ENCODE peak calls at places on chromosomes 16 and 17, in four cellular contexts. I is GM12878, N is HL-60, Q is K562. G is an unnamed sample.

GRCh38 chr17:27666831-27667560 is 36.0 kb downstream of the LGALS9 start:
- DNase-seq in I (no peak), N (no peak), Q (no peak), G (no peak)

GRCh38 chr16:11224096-11224893 is 31.7 kb downstream of the SOCS1 start:
- DNase-seq in I (peak; percentile 57), Q (peak; percentile 87), N (peak; percentile 83), G (peak; percentile 68)

GRCh38 chr17:63925615-63926014 is 6.5 kb downstream of the CD79B start:
- DNase-seq in Q (no peak), N (no peak), I (no peak), G (no peak)

GRCh38 chr16:67393111-67393789 is at the start of gene TPPP3:
- DNase-seq in I (no peak), N (no peak), Q (peak; percentile 97), G (no peak)

GRCh38 chr17:32755045-32755805 is 121.7 kb downstream of the MYO1D start:
- DNase-seq in N (no peak), I (no peak), Q (peak; percentile 54), G (no peak)

GRCh38 chr17:78680436-78680835 is 101.6 kb downstream of the CYTH1 start:
- DNase-seq in Q (no peak), I (no peak), N (no peak), G (no peak)

GRCh38 chr16:58222532-58223316 is 24.8 kb upstream of the CSNK2A2 start:
- DNase-seq in N (no peak), Q (peak; percentile 25), I (no peak), G (no peak)

GRCh38 chr16:53111078-53111776 is 56.4 kb downstream of the CHD9 start:
- DNase-seq in N (no peak), I (no peak), Q (no peak), G (no peak)

GRCh38 chr17:28491860-28492259 is 14.3 kb upstream of the FOXN1 start:
- DNase-seq in N (no peak), I (no peak), Q (no peak), G (no peak)

GRCh38 chr17:21199311-21199710 is 14.7 kb downstream of the TMEM11 start:
- DNase-seq in N (no peak), I (no peak), Q (no peak), G (no peak)

GRCh38 chr17:48429156-48429555 is 858 bp downstream of the SKAP1 start:
- DNase-seq in N (no peak), Q (no peak), I (no peak), G (no peak)

GRCh38 chr17:55768946-55769624 is 18.2 kb downstream of the PCTP start:
- DNase-seq in Q (no peak), I (no peak), N (no peak), G (no peak)

GRCh38 chr17:12730931-12731521 is 58.3 kb upstream of the ARHGAP44 start:
- DNase-seq in N (no peak), Q (no peak), I (no peak), G (no peak)

GRCh38 chr17:63442549-63443035 is 3.5 kb downstream of the CYB561 start:
- DNase-seq in Q (peak; percentile 31), N (no peak), I (no peak), G (peak; percentile 59)

GRCh38 chr17:29977836-29978235 is 36.4 kb downstream of the EFCAB5 start:
- DNase-seq in I (no peak), Q (no peak), N (no peak), G (no peak)
- TF ChIP-seq SPI1 in I (no peak), Q (no peak), N (no peak), G (no peak)

GRCh38 chr17:66508896-66509843 is 206.8 kb downstream of the PRKCA start:
- DNase-seq in N (no peak), Q (peak; percentile 31), I (no peak), G (no peak)
- TF ChIP-seq SPI1 in N (no peak), Q (no peak), I (no peak), G (no peak)

DNA sequence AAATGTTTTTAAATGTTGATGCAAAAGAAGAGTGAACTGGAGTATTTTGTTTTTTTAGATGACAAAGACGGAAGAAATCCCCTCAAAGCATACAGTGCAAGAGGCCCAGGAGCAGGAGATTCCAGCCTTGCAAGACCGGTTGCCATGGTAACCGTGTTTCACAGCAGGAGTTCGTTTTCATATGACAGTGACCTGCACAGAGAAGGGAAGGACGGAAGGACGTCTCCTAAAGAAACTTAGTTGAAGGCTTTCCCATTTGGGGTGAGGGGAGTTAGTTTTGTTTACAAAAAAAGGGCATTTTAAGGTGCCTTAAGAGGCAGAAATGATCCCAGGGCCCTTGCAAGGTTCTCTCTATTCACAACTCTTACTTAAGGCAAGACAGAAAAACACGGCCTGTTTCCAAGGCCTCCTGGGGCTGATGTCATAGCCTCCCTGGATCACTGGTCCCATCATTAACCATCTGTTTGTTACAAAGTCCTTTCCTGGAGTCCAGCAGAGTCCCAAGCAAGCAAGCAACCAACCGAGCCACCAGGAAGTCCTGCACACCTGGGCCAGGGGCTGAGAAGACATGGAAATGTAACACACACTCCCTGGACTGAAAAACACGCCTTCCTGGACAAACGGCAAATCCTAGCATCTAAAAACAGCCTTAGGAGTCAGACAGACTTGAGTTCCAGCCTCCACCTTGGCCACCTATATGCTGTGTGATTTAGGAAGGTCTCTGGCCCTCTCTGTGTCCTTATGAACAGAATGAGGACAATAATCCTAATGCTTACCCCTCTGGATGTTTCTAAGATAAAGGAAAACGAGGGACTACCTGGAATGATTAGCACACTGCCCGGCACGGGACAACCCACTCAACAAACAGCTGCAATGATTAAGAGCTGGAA is 30.3 kb upstream of the RPH3AL start:
- DNase-seq in N (no peak), I (no peak), Q (no peak), G (no peak)
- TF ChIP-seq SPI1 in N (no peak), I (no peak), Q (no peak), G (no peak)

DNA sequence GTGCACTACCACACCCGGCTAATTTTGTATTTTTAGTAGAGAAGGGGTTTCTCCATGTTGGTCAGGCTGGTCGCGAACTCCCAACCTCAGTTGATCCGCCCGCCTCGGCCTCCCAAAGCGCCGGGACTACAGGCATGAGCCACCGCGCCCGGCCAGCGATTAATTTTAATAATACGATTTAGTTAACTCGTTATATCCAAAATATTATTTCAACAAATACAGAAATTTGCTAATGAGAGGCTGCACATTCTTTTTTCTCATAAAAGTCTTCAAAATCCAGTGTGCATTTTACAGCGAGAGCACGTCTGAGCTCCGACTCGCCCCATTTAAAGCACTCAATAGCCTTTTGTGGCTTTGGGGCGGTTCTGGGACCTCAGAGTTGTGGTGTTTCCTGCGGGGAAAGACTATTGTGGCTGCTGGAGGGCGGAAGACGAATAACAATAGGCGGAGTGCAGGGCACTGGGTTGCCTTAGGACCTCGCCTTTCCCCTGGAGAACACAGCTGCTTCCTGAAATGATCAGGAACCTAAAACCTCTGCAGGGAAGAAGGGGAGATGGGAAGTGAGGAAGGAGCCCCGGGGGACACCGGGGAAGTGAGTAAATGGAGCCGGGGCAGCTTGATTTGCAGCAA is 2.9 kb upstream of the ZSCAN10 start:
- DNase-seq in N (peak; percentile 74), Q (no peak), I (no peak), G (no peak)
- TF ChIP-seq SPI1 in N (no peak), Q (no peak), I (no peak), G (no peak)

DNA sequence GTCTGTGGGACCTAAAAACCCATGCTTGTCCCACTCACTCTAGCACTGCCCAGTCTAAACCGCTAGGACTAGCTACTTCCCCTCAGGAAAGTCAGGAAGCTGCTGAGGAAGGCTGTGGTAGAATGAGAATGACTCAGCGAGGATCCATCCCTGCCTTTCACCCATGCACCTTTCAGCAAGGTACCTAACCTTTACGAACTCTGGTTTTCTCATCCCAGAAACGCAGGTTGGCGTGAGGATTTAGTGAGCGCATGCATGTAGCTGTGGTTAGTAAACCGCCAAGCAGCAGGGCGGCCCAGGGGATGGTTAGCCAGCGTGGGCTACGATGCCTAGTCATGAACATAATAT is 26.3 kb upstream of the RFFL start:
- DNase-seq in I (no peak), Q (peak; percentile 37), N (peak; percentile 64), G (no peak)
- TF ChIP-seq SPI1 in I (peak; percentile 47), Q (peak; percentile 64), N (peak; percentile 57), G (peak; percentile 51)

DNA sequence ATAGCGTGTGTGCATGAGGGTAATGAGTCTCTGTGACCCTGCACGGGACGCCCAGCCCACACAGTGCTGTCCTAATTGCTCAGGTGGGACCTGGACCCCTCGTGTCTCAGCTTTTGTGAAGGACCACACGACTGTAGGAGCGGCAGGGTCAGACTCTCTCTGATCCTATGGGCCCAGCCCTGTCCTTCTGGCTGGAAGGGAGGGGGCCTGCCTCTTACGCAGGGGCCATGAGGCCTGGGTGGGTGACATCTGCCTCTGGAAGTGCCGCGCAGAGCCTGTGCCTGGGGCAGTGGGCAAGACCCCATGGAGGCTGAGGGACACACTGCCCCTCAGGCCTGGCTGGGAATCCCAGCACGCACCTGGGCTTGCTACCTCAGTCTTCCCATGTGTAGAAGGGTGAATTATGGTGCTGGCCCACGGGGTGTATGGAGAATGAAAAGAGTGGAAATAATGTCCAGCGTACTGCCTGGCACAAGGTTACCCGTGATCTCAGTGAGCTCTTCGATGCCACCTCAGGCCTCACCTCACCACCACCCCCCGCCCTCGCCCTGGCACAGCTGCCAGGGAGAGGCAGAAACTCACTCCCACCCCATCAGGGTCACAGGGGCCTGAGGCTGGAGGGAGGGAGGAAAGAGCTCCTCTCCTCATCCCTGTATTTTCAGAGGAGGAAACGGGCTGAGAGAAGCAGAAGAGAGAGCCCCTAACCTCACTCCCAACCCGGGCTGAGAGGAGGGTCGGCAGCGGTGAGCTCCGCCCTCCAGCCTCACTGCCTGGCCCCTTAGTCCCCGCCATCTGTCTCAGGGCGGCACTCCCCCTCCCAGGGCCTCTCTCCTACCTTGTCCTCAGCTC is 27.1 kb upstream of the DBNDD1 start:
- DNase-seq in N (no peak), Q (peak; percentile 86), I (no peak), G (no peak)
- TF ChIP-seq SPI1 in N (no peak), Q (no peak), I (no peak), G (no peak)

DNA sequence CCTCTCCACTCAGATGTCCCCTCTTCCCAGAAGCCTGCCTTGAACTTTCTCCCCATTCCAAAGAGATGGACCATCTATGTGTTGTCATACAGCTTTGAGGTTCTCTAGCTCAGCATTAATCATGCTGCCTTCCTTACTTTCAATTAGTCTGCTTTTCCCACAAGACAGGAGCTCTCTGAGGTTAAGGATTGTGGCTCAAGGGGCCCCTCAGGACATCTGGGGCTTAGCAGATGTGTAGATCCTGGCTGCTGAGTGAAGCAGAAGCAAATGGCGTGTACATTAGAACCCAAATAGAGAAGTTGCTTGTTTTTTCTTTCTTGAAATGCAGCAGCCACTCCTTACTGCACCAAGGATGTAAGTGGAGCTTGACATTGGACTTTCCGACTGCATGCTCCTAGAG is 330.5 kb upstream of the TNRC6C start:
- DNase-seq in Q (no peak), N (no peak), I (no peak), G (no peak)
- TF ChIP-seq SPI1 in Q (no peak), N (no peak), I (no peak), G (no peak)

GRCh38 chr17:75689441-75689873 is 22.3 kb downstream of the SAP30BP start:
- DNase-seq in I (peak; percentile 60), N (peak; percentile 19), Q (no peak), G (peak; percentile 41)
- TF ChIP-seq SPI1 in I (no peak), N (no peak), Q (no peak), G (no peak)

DNA sequence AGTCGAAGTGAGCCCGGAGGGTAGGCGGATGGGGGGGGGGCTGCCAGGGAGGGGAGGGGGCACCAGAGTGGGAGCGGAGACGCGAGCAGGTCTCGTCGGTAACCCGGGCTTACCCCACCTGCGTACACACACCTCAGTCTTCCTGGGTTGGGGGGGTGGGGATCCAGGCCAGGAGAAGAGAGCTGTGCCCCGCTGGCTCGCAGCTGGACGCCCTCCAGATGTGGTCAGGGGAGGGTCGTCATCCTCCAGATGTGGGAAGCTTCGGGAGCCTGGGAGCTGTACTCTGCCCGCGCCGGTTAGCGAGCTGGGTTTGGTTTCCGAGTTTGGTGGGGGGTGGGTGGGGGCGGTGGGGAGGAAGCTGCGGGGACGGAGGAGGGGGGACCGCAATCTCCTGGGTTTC is 1.3 kb downstream of the CACNA1G start:
- DNase-seq in I (no peak), N (no peak), Q (no peak), G (no peak)
- TF ChIP-seq SPI1 in I (no peak), N (no peak), Q (no peak), G (no peak)

G was measured in GM12891.